ENCODE peak calls at places on chromosomes 1 and 21, in five cellular contexts. V is naive thymus-derived CD8-positive, alpha-beta T cell; L is MV-4-11; P is NCI-H345; Z is Calu3. X is an unnamed sample.

GRCh38 chr1:1090424-1091343 is 16.6 kb upstream of the RNF223 start:
- DNase-seq in P (no peak), V (no peak), L (no peak), Z (no peak), X (no peak)

GRCh38 chr1:17790383-17791054 is 35.4 kb downstream of the ACTL8 start:
- DNase-seq in V (no peak), P (no peak), L (no peak), Z (no peak), X (no peak)

GRCh38 chr1:184650177-184650866 is 104.3 kb downstream of the EDEM3 start:
- DNase-seq in V (no peak), Z (no peak), L (no peak), P (no peak), X (no peak)

GRCh38 chr1:27011058-27011764 is 1.4 kb downstream of the TENT5B start:
- DNase-seq in L (no peak), V (no peak), P (no peak), Z (peak; percentile 84), X (peak; percentile 58)

GRCh38 chr1:227883641-227884301 is 64.0 kb downstream of the WNT9A start:
- DNase-seq in V (no peak), L (no peak), Z (no peak), P (no peak), X (no peak)

GRCh38 chr1:97906567-97907228 is 14.1 kb downstream of the DPYD start:
- DNase-seq in P (no peak), V (no peak), Z (peak; percentile 60), L (peak; percentile 87), X (peak; percentile 16)

GRCh38 chr1:84090447-84091244 is 53.4 kb upstream of the PRKACB start:
- DNase-seq in Z (peak; percentile 4), V (peak; percentile 52), L (no peak), P (peak; percentile 5), X (no peak)

GRCh38 chr1:92877081-92877711 is 45.4 kb downstream of the RPL5 start:
- DNase-seq in Z (no peak), P (peak; percentile 76), L (no peak), V (no peak), X (no peak)

GRCh38 chr1:79323240-79324025 is 316.9 kb upstream of the ADGRL4 start:
- DNase-seq in V (no peak), Z (peak; percentile 6), L (peak; percentile 60), P (no peak), X (no peak)

GRCh38 chr1:186793582-186793927 is 35.2 kb upstream of the PLA2G4A start:
- DNase-seq in L (no peak), P (no peak), V (no peak), Z (no peak), X (no peak)

GRCh38 chr21:30193201-30193600 is 22.7 kb downstream of the CLDN8 start:
- DNase-seq in P (no peak), Z (no peak), L (no peak), V (no peak), X (no peak)

GRCh38 chr1:157781048-157781447 is 4.1 kb upstream of the FCRL2 start:
- DNase-seq in L (no peak), P (no peak), Z (peak; percentile 35), V (no peak), X (no peak)

GRCh38 chr1:230622151-230622550 is 20.1 kb upstream of the COG2 start:
- DNase-seq in P (no peak), Z (no peak), V (no peak), L (no peak), X (no peak)

GRCh38 chr21:41729701-41730368 is 37.0 kb downstream of the RIPK4 start:
- DNase-seq in P (no peak), Z (no peak), V (no peak), L (no peak), X (no peak)

GRCh38 chr1:7831458-7831857 is 21.4 kb downstream of the UTS2 start:
- DNase-seq in P (no peak), Z (no peak), L (peak; percentile 73), V (no peak), X (no peak)

GRCh38 chr1:51423098-51423821 is 92.9 kb upstream of the TTC39A start:
- DNase-seq in Z (no peak), P (no peak), V (no peak), L (no peak), X (no peak)